ENCODE peak calls at places on chromosome 14, in nine cellular contexts. E is CD8-positive, alpha-beta memory T cell; F is WERI-Rb-1; O is neuronal stem cell; Y is GM23248; Z is CD8-positive, alpha-beta T cell; V is mammary epithelial cell; X is BE2C; R is pancreas. Q is an unnamed sample. For H3K36me3, the result is how much of the 10 kb centered on the place peaks cover.

GRCh38 chr14:22918519-22918808 is 485 bp downstream of the RBM23 start:
- DNase-seq in E (no peak), F (no peak), O (no peak), Y (peak), Z (no peak), V (peak), X (peak), R (no peak), Q (no peak)

GRCh38 chr14:89621791-89622638 is 205.0 kb upstream of the FOXN3 start:
- DNase-seq in E (no peak), F (peak), O (no peak), Y (no peak), Z (no peak), V (no peak), X (no peak), R (no peak), Q (no peak)

GRCh38 chr14:44778562-44778961 is 183.2 kb downstream of the KLHL28 start:
- DNase-seq in E (no peak), F (no peak), O (peak), Y (peak), Z (no peak), V (peak), X (no peak), R (no peak), Q (no peak)

GRCh38 chr14:90567991-90568390 is 171.2 kb downstream of the CALM1 start:
- DNase-seq in E (no peak), F (no peak), O (no peak), Y (no peak), Z (no peak), V (no peak), X (no peak), R (no peak), Q (no peak)

GRCh38 chr14:71803539-71804260 is 128.5 kb upstream of the RGS6 start:
- DNase-seq in E (no peak), F (no peak), O (no peak), Y (peak), Z (no peak), V (peak), X (no peak), R (no peak), Q (no peak)

GRCh38 chr14:103867523-103867953 is 20.2 kb upstream of the PPP1R13B start:
- DNase-seq in E (no peak), F (no peak), O (no peak), Y (no peak), Z (no peak), V (peak), X (peak), R (peak), Q (peak)

GRCh38 chr14:71754422-71755095 is 177.7 kb upstream of the RGS6 start:
- DNase-seq in E (no peak), F (no peak), O (no peak), Y (no peak), Z (no peak), V (no peak), X (peak), R (no peak), Q (no peak)

GRCh38 chr14:90546767-90547166 is 149.9 kb downstream of the CALM1 start:
- DNase-seq in E (peak), F (no peak), O (no peak), Y (no peak), Z (no peak), V (no peak), X (no peak), R (no peak), Q (no peak)

GRCh38 chr14:103391048-103391447 is 5.8 kb downstream of the MARK3 start:
- DNase-seq in E (peak), F (peak), O (no peak), Y (peak), Z (peak), V (peak), X (peak), R (no peak), Q (no peak)

GRCh38 chr14:60922050-60922449 is 58.8 kb downstream of the TRMT5 start:
- DNase-seq in E (no peak), F (no peak), O (no peak), Y (peak), Z (no peak), V (peak), X (no peak), R (no peak), Q (no peak)

GRCh38 chr14:67533754-67534085 is 630 bp downstream of the PLEKHH1 start:
- DNase-seq in E (no peak), F (peak), O (no peak), Y (no peak), Z (no peak), V (no peak), X (no peak), R (no peak), Q (no peak)

GRCh38 chr14:55556929-55557623 is 22.9 kb upstream of the KTN1 start:
- DNase-seq in E (no peak), F (no peak), O (no peak), Y (peak), Z (no peak), V (peak), X (peak), R (peak), Q (no peak)

GRCh38 chr14:23829736-23830474 is 123.7 kb upstream of the DHRS4 start:
- DNase-seq in E (no peak), F (no peak), O (no peak), Y (peak), Z (no peak), V (peak), X (no peak), R (peak), Q (no peak)

GRCh38 chr14:32985881-32986280 is 47.2 kb downstream of the NPAS3 start:
- DNase-seq in E (no peak), F (no peak), O (no peak), Y (no peak), Z (no peak), V (no peak), X (no peak), R (no peak), Q (no peak)

GRCh38 chr14:103696027-103696402 is 19.2 kb downstream of the XRCC3 start:
- DNase-seq in E (no peak), F (no peak), O (no peak), Y (no peak), Z (no peak), V (no peak), X (peak), R (no peak), Q (no peak)

GRCh38 chr14:30299915-30300314 is 259.0 kb upstream of the G2E3 start:
- DNase-seq in E (no peak), F (no peak), O (no peak), Y (no peak), Z (no peak), V (no peak), X (no peak), R (no peak), Q (no peak)

GRCh38 chr14:103679351-103679750 is 35.9 kb downstream of the XRCC3 start:
- DNase-seq in E (no peak), F (peak), O (no peak), Y (peak), Z (peak), V (no peak), X (peak), R (no peak), Q (peak)

GRCh38 chr14:75343914-75344313 is 65.3 kb downstream of the FOS start:
- DNase-seq in E (no peak), F (no peak), O (no peak), Y (peak), Z (no peak), V (no peak), X (no peak), R (no peak), Q (no peak)

GRCh38 chr14:90780519-90780918 is 35.7 kb downstream of the TTC7B start:
- DNase-seq in E (no peak), F (no peak), O (no peak), Y (no peak), Z (no peak), V (no peak), X (no peak), R (no peak), Q (no peak)

GRCh38 chr14:68148276-68148675 is 328.7 kb downstream of the RAD51B start:
- DNase-seq in E (no peak), F (no peak), O (no peak), Y (peak), Z (no peak), V (peak), X (no peak), R (no peak), Q (no peak)

GRCh38 chr14:55221186-55221585 is 29.8 kb upstream of the DLGAP5 start:
- DNase-seq in E (no peak), F (no peak), O (no peak), Y (peak), Z (no peak), V (peak), X (no peak), R (no peak), Q (no peak)

GRCh38 chr14:22152901-22153300 is 436.1 kb downstream of the DAD1 start:
- DNase-seq in E (no peak), F (no peak), O (no peak), Y (no peak), Z (no peak), V (no peak), X (no peak), R (no peak), Q (no peak)

GRCh38 chr14:99724939-99725773 is 41.1 kb downstream of the CYP46A1 start:
- DNase-seq in E (peak), F (no peak), O (no peak), Y (no peak), Z (no peak), V (no peak), X (no peak), R (no peak), Q (no peak)

GRCh38 chr14:104292084-104292970 is 153.9 kb downstream of the KIF26A start:
- DNase-seq in E (peak), F (peak), O (no peak), Y (no peak), Z (no peak), V (no peak), X (peak), R (no peak), Q (peak)

GRCh38 chr14:92785601-92786426 is 8.3 kb upstream of the GOLGA5 start:
- DNase-seq in E (no peak), F (no peak), O (no peak), Y (peak), Z (no peak), V (peak), X (no peak), R (peak), Q (no peak)

GRCh38 chr14:69720912-69721311 is 46.0 kb upstream of the SRSF5 start:
- DNase-seq in E (no peak), F (no peak), O (no peak), Y (no peak), Z (no peak), V (no peak), X (no peak), R (no peak), Q (no peak)

GRCh38 chr14:54881761-54882401 is 20.7 kb downstream of the GCH1 start:
- DNase-seq in E (no peak), F (no peak), O (no peak), Y (peak), Z (no peak), V (peak), X (no peak), R (no peak), Q (no peak)

GRCh38 chr14:77457115-77457521 is 283 bp downstream of the VIPAS39 start:
- DNase-seq in E (no peak), F (no peak), O (no peak), Y (peak), Z (no peak), V (no peak), X (no peak), R (no peak), Q (no peak)

GRCh38 chr14:77459072-77459723 is 1.3 kb downstream of the AHSA1 start:
- DNase-seq in E (peak), F (peak), O (peak), Y (peak), Z (peak), V (peak), X (peak), R (peak), Q (peak)

GRCh38 chr14:77457522-77458248 is at the start of the genes AHSA1 and VIPAS39:
- DNase-seq in E (peak), F (peak), O (peak), Y (peak), Z (peak), V (peak), X (peak), R (peak), Q (peak)

GRCh38 chr14:77458249-77458950 is 507 bp downstream of the AHSA1 start:
- DNase-seq in E (peak), F (peak), O (no peak), Y (peak), Z (peak), V (peak), X (peak), R (no peak), Q (no peak)

DNA sequence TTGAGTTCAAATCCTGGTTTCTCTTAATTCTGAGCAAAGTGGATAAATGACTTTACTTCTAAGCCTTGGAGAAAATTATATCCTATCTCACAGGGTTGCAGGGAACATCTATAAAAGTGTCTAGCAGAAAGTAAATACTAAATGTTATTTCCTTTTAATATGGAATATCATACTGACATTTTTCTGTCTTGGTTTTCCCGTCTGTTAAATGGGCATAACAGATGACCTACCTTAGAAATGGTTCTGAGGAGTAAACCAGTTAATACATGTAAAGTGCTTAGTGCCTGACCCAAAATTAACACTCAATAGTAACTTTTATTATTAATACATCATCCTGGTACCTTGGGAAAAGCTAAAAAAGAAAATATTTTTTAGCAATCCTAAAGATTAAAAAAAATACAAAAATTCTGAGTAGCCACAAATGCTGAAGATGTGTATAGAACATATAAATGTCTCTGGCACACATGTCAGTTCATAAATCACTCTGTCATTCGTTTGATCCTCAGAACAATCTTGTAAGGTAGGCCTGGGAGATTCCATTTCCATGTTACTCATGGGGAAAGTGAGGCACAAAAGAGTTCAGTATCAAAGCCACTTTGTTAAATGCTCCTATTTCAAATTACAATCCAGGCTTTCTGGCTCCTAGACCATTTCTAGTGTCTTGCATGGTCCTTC is 1.3 kb downstream of the VIPAS39 start:
- DNase-seq in E (no peak), F (no peak), O (no peak), Y (no peak), Z (no peak), V (no peak), X (no peak), R (no peak), Q (no peak)
- H3K4me3 ChIP-seq in E (no peak), F (no peak), O (peak), Y (peak), Z (no peak), V (peak), X (peak), R (peak), Q (peak)

GRCh38 chr14:83707056-83707455 is 1822.9 kb upstream of the FLRT2 start:
- DNase-seq in E (no peak), F (no peak), O (no peak), Y (no peak), Z (no peak), V (no peak), X (no peak), R (no peak), Q (no peak)
- H3K36me3 ChIP-seq in E (under half), F (under half), O (under half), Y (under half), Z (under half), V (under half), X (under half), R (under half), Q (under half)

GRCh38 chr14:65446159-65446558 is 33.6 kb downstream of the FUT8 start:
- DNase-seq in E (no peak), F (no peak), O (no peak), Y (peak), Z (no peak), V (peak), X (no peak), R (no peak), Q (no peak)
- H3K4me3 ChIP-seq in E (no peak), F (no peak), O (no peak), Y (no peak), Z (no peak), V (no peak), X (no peak), R (no peak), Q (no peak)

GRCh38 chr14:64213853-64214570 is 80.2 kb downstream of the ESR2 start:
- DNase-seq in E (no peak), F (no peak), O (no peak), Y (no peak), Z (no peak), V (no peak), X (no peak), R (no peak), Q (no peak)
- H3K36me3 ChIP-seq in E (half or more), F (half or more), O (under half), Y (under half), Z (half or more), V (under half), X (under half), R (under half), Q (half or more)

Q was measured in upper lobe of left lung.